ENCODE peak calls at places on chromosomes 12 and 14, in nine cellular contexts. One of them, this sample, is unnamed.

GRCh38 chr12:122841544-122842321 is 6.5 kb downstream of the HIP1R start:
- DNase-seq in SK-N-SH: peak; percentile 55
- DNase-seq in GM23338: peak; percentile 39
- DNase-seq in upper lobe of left lung: no peak
- DNase-seq in HCT116: peak; percentile 22
- DNase-seq in endothelial cell of umbilical vein: no peak
- DNase-seq in HepG2: peak; percentile 66
- DNase-seq in transverse colon: no peak
- DNase-seq in H1: no peak
- DNase-seq in this sample: peak; percentile 91

GRCh38 chr14:61563880-61564622 is 131.3 kb upstream of the HIF1A start:
- DNase-seq in SK-N-SH: peak; percentile 45
- DNase-seq in upper lobe of left lung: no peak
- DNase-seq in transverse colon: no peak
- DNase-seq in endothelial cell of umbilical vein: no peak
- DNase-seq in H1: no peak
- DNase-seq in HepG2: no peak
- DNase-seq in GM23338: no peak
- DNase-seq in HCT116: no peak
- DNase-seq in this sample: no peak

GRCh38 chr14:28101992-28102391 is 664.6 kb upstream of the FOXG1 start:
- DNase-seq in HepG2: no peak
- DNase-seq in transverse colon: no peak
- DNase-seq in HCT116: no peak
- DNase-seq in SK-N-SH: peak; percentile 3
- DNase-seq in endothelial cell of umbilical vein: no peak
- DNase-seq in GM23338: no peak
- DNase-seq in H1: no peak
- DNase-seq in upper lobe of left lung: no peak
- DNase-seq in this sample: no peak

GRCh38 chr14:29028973-29029582 is 262.5 kb downstream of the FOXG1 start:
- DNase-seq in upper lobe of left lung: no peak
- DNase-seq in SK-N-SH: no peak
- DNase-seq in H1: peak; percentile 59
- DNase-seq in transverse colon: no peak
- DNase-seq in HepG2: peak; percentile 99
- DNase-seq in endothelial cell of umbilical vein: no peak
- DNase-seq in GM23338: peak; percentile 83
- DNase-seq in HCT116: no peak
- DNase-seq in this sample: no peak

GRCh38 chr12:32895688-32896437 is 714 bp downstream of the PKP2 start:
- DNase-seq in SK-N-SH: no peak
- DNase-seq in transverse colon: peak; percentile 79
- DNase-seq in endothelial cell of umbilical vein: no peak
- DNase-seq in upper lobe of left lung: peak; percentile 52
- DNase-seq in HCT116: no peak
- DNase-seq in H1: no peak
- DNase-seq in HepG2: peak; percentile 25
- DNase-seq in GM23338: peak; percentile 60
- DNase-seq in this sample: no peak

GRCh38 chr12:122668268-122668667 is 34.9 kb downstream of the HCAR2 start:
- DNase-seq in SK-N-SH: no peak
- DNase-seq in endothelial cell of umbilical vein: no peak
- DNase-seq in HCT116: no peak
- DNase-seq in H1: no peak
- DNase-seq in HepG2: no peak
- DNase-seq in GM23338: peak; percentile 19
- DNase-seq in upper lobe of left lung: no peak
- DNase-seq in transverse colon: no peak
- DNase-seq in this sample: no peak

GRCh38 chr14:85878874-85879273 is 348.9 kb downstream of the FLRT2 start:
- DNase-seq in H1: no peak
- DNase-seq in transverse colon: no peak
- DNase-seq in upper lobe of left lung: no peak
- DNase-seq in endothelial cell of umbilical vein: no peak
- DNase-seq in HCT116: no peak
- DNase-seq in HepG2: no peak
- DNase-seq in GM23338: no peak
- DNase-seq in SK-N-SH: no peak
- DNase-seq in this sample: no peak

GRCh38 chr12:84661732-84662326 is 250.8 kb downstream of the SLC6A15 start:
- DNase-seq in HCT116: no peak
- DNase-seq in GM23338: no peak
- DNase-seq in endothelial cell of umbilical vein: no peak
- DNase-seq in upper lobe of left lung: no peak
- DNase-seq in HepG2: no peak
- DNase-seq in transverse colon: no peak
- DNase-seq in SK-N-SH: no peak
- DNase-seq in H1: no peak
- DNase-seq in this sample: no peak

GRCh38 chr12:52005903-52006703 is 643 bp upstream of the TAMALIN start:
- DNase-seq in endothelial cell of umbilical vein: no peak
- DNase-seq in SK-N-SH: no peak
- DNase-seq in transverse colon: peak; percentile 75
- DNase-seq in upper lobe of left lung: no peak
- DNase-seq in GM23338: peak; percentile 73
- DNase-seq in HepG2: no peak
- DNase-seq in H1: no peak
- DNase-seq in HCT116: no peak
- DNase-seq in this sample: no peak

GRCh38 chr12:52006726-52007157 is at the start of gene TAMALIN:
- DNase-seq in upper lobe of left lung: peak; percentile 96
- DNase-seq in endothelial cell of umbilical vein: peak; percentile 84
- DNase-seq in GM23338: peak; percentile 53
- DNase-seq in H1: no peak
- DNase-seq in HCT116: no peak
- DNase-seq in SK-N-SH: peak; percentile 97
- DNase-seq in transverse colon: peak; percentile 79
- DNase-seq in HepG2: no peak
- DNase-seq in this sample: peak; percentile 62

GRCh38 chr12:52009081-52009751 is 2.5 kb downstream of the TAMALIN start:
- DNase-seq in HCT116: no peak
- DNase-seq in HepG2: no peak
- DNase-seq in upper lobe of left lung: no peak
- DNase-seq in H1: no peak
- DNase-seq in GM23338: no peak
- DNase-seq in SK-N-SH: no peak
- DNase-seq in transverse colon: no peak
- DNase-seq in endothelial cell of umbilical vein: peak; percentile 46
- DNase-seq in this sample: no peak

GRCh38 chr12:52007158-52007921 is 594 bp downstream of the TAMALIN start:
- DNase-seq in endothelial cell of umbilical vein: peak; percentile 47
- DNase-seq in upper lobe of left lung: peak; percentile 91
- DNase-seq in SK-N-SH: no peak
- DNase-seq in transverse colon: peak; percentile 50
- DNase-seq in H1: no peak
- DNase-seq in GM23338: peak; percentile 49
- DNase-seq in HCT116: no peak
- DNase-seq in HepG2: no peak
- DNase-seq in this sample: no peak

DNA sequence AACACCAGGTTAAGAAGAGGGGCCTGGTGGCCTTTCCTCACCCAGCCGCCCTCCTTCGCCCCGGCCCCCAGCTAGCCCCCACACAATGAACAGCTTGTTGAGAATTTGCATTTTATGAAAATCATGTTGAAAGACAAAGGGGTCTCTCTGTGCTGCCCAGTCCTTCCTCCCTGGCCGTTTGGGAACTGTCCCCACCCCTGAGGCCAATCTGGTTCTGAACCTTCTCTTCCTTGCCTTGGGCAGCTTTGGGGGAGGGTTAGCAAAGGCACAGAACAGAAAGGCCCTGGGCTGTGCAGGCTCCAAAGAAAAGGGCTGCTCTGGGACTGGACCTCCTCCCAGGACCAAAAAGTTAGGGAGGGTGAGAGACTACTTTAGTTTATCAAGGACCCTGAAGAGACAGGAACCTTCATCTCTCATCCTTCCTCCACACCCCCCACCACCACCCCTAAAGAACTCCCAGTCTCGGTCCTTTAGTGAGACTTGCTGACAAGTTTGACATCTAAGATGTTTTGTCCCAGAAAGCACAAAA is 1.3 kb downstream of the TAMALIN start:
- DNase-seq in GM23338: no peak
- DNase-seq in H1: no peak
- DNase-seq in endothelial cell of umbilical vein: no peak
- DNase-seq in HCT116: no peak
- DNase-seq in SK-N-SH: no peak
- DNase-seq in transverse colon: no peak
- DNase-seq in HepG2: no peak
- DNase-seq in upper lobe of left lung: no peak
- DNase-seq in this sample: no peak
- H3K4me3 ChIP-seq in GM23338: peak overlapping the region; percentile 77
- H3K4me3 ChIP-seq in H1: no peak overlapping the region
- H3K4me3 ChIP-seq in endothelial cell of umbilical vein: peak overlapping the region; percentile 72
- H3K4me3 ChIP-seq in HCT116: no peak overlapping the region
- H3K4me3 ChIP-seq in SK-N-SH: no peak overlapping the region
- H3K4me3 ChIP-seq in transverse colon: peak overlapping the region; percentile 58
- H3K4me3 ChIP-seq in HepG2: no peak overlapping the region
- H3K4me3 ChIP-seq in upper lobe of left lung: peak overlapping the region; percentile 65
- H3K4me3 ChIP-seq in this sample: peak overlapping the region; percentile 88

GRCh38 chr12:130825771-130826150 is 13.3 kb downstream of the STX2 start:
- DNase-seq in H1: no peak
- DNase-seq in HepG2: no peak
- DNase-seq in GM23338: no peak
- DNase-seq in upper lobe of left lung: no peak
- DNase-seq in SK-N-SH: no peak
- DNase-seq in transverse colon: no peak
- DNase-seq in HCT116: no peak
- DNase-seq in endothelial cell of umbilical vein: no peak
- DNase-seq in this sample: no peak

GRCh38 chr12:130829391-130830245 is 9.4 kb downstream of the STX2 start:
- DNase-seq in GM23338: no peak
- DNase-seq in H1: no peak
- DNase-seq in endothelial cell of umbilical vein: no peak
- DNase-seq in transverse colon: no peak
- DNase-seq in upper lobe of left lung: no peak
- DNase-seq in SK-N-SH: peak; percentile 49
- DNase-seq in HCT116: no peak
- DNase-seq in HepG2: no peak
- DNase-seq in this sample: no peak

GRCh38 chr12:130828895-130829294 is 10.2 kb downstream of the STX2 start:
- DNase-seq in endothelial cell of umbilical vein: no peak
- DNase-seq in HCT116: no peak
- DNase-seq in upper lobe of left lung: no peak
- DNase-seq in H1: no peak
- DNase-seq in transverse colon: no peak
- DNase-seq in HepG2: no peak
- DNase-seq in GM23338: peak; percentile 61
- DNase-seq in SK-N-SH: no peak
- DNase-seq in this sample: no peak

GRCh38 chr12:130827432-130827831 is 11.6 kb downstream of the STX2 start:
- DNase-seq in endothelial cell of umbilical vein: no peak
- DNase-seq in transverse colon: no peak
- DNase-seq in HCT116: no peak
- DNase-seq in SK-N-SH: no peak
- DNase-seq in H1: no peak
- DNase-seq in upper lobe of left lung: no peak
- DNase-seq in HepG2: no peak
- DNase-seq in GM23338: no peak
- DNase-seq in this sample: no peak

GRCh38 chr12:130826151-130826801 is 12.8 kb downstream of the STX2 start:
- DNase-seq in H1: peak; percentile 67
- DNase-seq in transverse colon: peak; percentile 53
- DNase-seq in HCT116: no peak
- DNase-seq in SK-N-SH: peak; percentile 85
- DNase-seq in GM23338: peak; percentile 87
- DNase-seq in HepG2: peak; percentile 33
- DNase-seq in endothelial cell of umbilical vein: peak; percentile 7
- DNase-seq in upper lobe of left lung: peak; percentile 93
- DNase-seq in this sample: no peak
- TF ChIP-seq POLR2AphosphoS5 in H1: no peak
- TF ChIP-seq POLR2AphosphoS5 in transverse colon: no peak
- TF ChIP-seq POLR2AphosphoS5 in HCT116: no peak
- TF ChIP-seq POLR2AphosphoS5 in SK-N-SH: no peak
- TF ChIP-seq POLR2AphosphoS5 in GM23338: no peak
- TF ChIP-seq POLR2AphosphoS5 in HepG2: no peak
- TF ChIP-seq POLR2AphosphoS5 in endothelial cell of umbilical vein: no peak
- TF ChIP-seq POLR2AphosphoS5 in upper lobe of left lung: no peak
- TF ChIP-seq POLR2AphosphoS5 in this sample: no peak

DNA sequence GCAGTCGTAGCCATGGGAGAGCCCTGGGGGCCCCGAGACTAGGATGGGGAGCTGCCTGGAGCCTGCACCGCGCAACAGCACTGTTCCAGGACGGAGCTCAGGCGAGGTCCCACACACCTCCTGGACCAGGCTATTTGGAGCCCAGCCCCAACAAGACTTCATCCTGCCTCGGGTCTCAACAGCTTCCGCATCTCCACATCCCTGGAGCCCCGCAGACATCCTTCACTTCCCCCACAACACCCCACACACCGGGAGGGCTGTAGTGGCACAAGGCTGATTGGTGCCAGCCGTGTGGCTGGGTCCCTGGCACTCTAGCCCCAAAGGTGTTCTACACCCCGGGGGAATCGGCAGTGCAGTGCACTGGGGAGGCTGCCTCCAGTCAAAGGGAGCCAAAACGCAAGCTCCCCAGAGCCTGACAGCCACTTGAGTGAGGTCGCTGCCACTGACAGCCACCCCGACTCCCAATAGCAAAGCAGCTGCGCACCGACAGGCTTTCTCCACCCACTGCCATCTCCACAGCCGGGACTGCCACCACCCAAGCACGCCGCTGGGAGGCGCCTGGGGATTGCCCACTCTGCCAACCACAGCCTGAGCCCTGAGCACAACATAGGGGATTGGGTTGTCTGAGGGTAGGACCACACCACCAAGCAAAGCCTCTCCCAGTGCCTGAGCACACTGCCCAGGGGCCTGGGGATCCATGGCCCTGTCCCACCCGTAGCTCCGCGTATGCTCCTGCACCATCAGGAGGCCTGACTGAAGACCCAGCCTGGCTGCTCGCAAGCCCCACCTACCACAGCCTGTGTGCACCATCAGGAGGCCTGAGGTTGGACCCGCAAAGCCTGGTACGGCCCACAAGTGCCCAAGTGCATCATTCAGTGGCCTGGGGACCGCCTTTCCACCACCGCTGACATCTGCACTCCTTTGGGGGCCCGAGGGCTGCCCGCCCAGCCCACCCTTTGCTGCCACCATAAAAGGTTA is 13.2 kb upstream of the KLRF1 start:
- DNase-seq in endothelial cell of umbilical vein: peak; percentile 74
- DNase-seq in HepG2: peak; percentile 9
- DNase-seq in HCT116: peak; percentile 13
- DNase-seq in GM23338: peak; percentile 85
- DNase-seq in transverse colon: peak; percentile 82
- DNase-seq in upper lobe of left lung: peak; percentile 94
- DNase-seq in H1: peak; percentile 70
- DNase-seq in SK-N-SH: peak; percentile 55
- DNase-seq in this sample: peak; percentile 32
- H3K4me3 ChIP-seq in endothelial cell of umbilical vein: peak overlapping the region; percentile 3
- H3K4me3 ChIP-seq in HepG2: no peak overlapping the region
- H3K4me3 ChIP-seq in HCT116: no peak overlapping the region
- H3K4me3 ChIP-seq in GM23338: peak overlapping the region; percentile 58
- H3K4me3 ChIP-seq in transverse colon: no peak overlapping the region
- H3K4me3 ChIP-seq in upper lobe of left lung: peak overlapping the region; percentile 21
- H3K4me3 ChIP-seq in H1: peak overlapping the region; percentile 34
- H3K4me3 ChIP-seq in SK-N-SH: no peak overlapping the region
- H3K4me3 ChIP-seq in this sample: peak overlapping the region; percentile 58

DNA sequence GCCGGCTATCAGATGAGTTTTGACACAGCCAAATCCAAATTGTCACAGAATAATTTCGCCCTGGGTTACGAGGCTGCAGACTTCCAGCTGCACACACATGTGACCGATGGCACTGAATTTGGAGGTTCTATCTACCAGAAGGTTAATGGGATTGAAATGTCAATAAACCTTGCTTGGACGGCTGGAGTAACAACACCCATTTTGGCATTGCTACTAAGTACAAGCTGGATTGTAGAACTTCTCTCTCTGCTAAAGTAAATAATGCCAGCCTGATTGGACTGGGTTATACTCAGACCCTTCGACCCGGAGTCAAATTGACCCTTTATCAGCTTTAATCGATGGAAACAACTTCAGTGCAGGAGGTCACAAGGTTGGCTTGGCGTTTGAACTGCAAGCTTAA is 100.2 kb upstream of the EVL start:
- DNase-seq in HCT116: no peak
- DNase-seq in GM23338: no peak
- DNase-seq in SK-N-SH: no peak
- DNase-seq in endothelial cell of umbilical vein: no peak
- DNase-seq in HepG2: no peak
- DNase-seq in H1: no peak
- DNase-seq in upper lobe of left lung: no peak
- DNase-seq in transverse colon: no peak
- DNase-seq in this sample: no peak
- TF ChIP-seq POLR2AphosphoS5 in HCT116: no peak
- TF ChIP-seq POLR2AphosphoS5 in GM23338: no peak
- TF ChIP-seq POLR2AphosphoS5 in SK-N-SH: no peak
- TF ChIP-seq POLR2AphosphoS5 in endothelial cell of umbilical vein: no peak
- TF ChIP-seq POLR2AphosphoS5 in HepG2: no peak
- TF ChIP-seq POLR2AphosphoS5 in H1: no peak
- TF ChIP-seq POLR2AphosphoS5 in upper lobe of left lung: no peak
- TF ChIP-seq POLR2AphosphoS5 in transverse colon: no peak
- TF ChIP-seq POLR2AphosphoS5 in this sample: no peak